ENCODE peak calls at places on chromosomes 16 and 17, in seven cellular contexts. F, L, O, Q, G, S and P are unnamed samples. For H3K4me1, the result is how much of the 10 kb centered on the place peaks cover.

GRCh38 chr17:61371606-61372005 is 28.0 kb upstream of the TBX2 start:
- DNase-seq in Q (no peak), O (no peak), F (no peak), L (no peak), S (no peak), G (no peak), P (no peak)

GRCh38 chr17:44903012-44903685 is 3.9 kb upstream of the EFTUD2 start:
- DNase-seq in S (no peak), O (no peak), Q (no peak), F (no peak), L (no peak), G (no peak), P (no peak)

GRCh38 chr17:59401725-59402124 is 70.3 kb downstream of the YPEL2 start:
- DNase-seq in F (no peak), G (no peak), Q (no peak), L (no peak), O (peak), S (no peak), P (no peak)

GRCh38 chr16:87369796-87370719 is 13.5 kb downstream of the FBXO31 start:
- DNase-seq in G (no peak), S (peak), L (no peak), Q (no peak), O (no peak), F (peak), P (no peak)

GRCh38 chr17:28973414-28973813 is 22.1 kb upstream of the PHF12 start:
- DNase-seq in G (no peak), F (peak), S (no peak), L (no peak), O (no peak), Q (no peak), P (no peak)

GRCh38 chr17:77615672-77616242 is 342.7 kb upstream of the TNRC6C start:
- DNase-seq in G (no peak), L (no peak), F (no peak), S (no peak), O (no peak), Q (no peak), P (no peak)

GRCh38 chr16:46695937-46696336 is 6.5 kb downstream of the ORC6 start:
- DNase-seq in Q (no peak), L (no peak), F (no peak), G (no peak), S (no peak), O (no peak), P (no peak)

GRCh38 chr17:82449883-82450356 is 632 bp downstream of the CYBC1 start:
- DNase-seq in Q (no peak), O (no peak), L (no peak), G (no peak), S (no peak), F (no peak), P (no peak)

GRCh38 chr16:85994492-85995433 is 95.8 kb downstream of the IRF8 start:
- DNase-seq in S (no peak), G (no peak), Q (no peak), F (no peak), O (no peak), L (no peak), P (no peak)

GRCh38 chr17:5526821-5527598 is 40.6 kb downstream of the MIS12 start:
- DNase-seq in F (peak), O (peak), S (peak), G (peak), L (peak), Q (no peak), P (peak)

GRCh38 chr17:76007850-76008165 is 7.2 kb downstream of the CDK3 start:
- DNase-seq in S (no peak), F (no peak), G (no peak), O (no peak), Q (no peak), L (no peak), P (no peak)

GRCh38 chr16:84758627-84759026 is 58.8 kb downstream of the USP10 start:
- DNase-seq in O (no peak), L (no peak), S (no peak), Q (no peak), F (peak), G (no peak), P (no peak)

GRCh38 chr17:238964-239259 is 57.5 kb upstream of the DOC2B start:
- DNase-seq in G (no peak), O (no peak), F (peak), Q (no peak), S (no peak), L (no peak), P (no peak)

GRCh38 chr17:36463916-36464764 is 22.3 kb upstream of the ZNHIT3 start:
- DNase-seq in O (peak), Q (peak), G (peak), F (peak), S (no peak), L (peak), P (no peak)

GRCh38 chr17:37301288-37301687 is 74.5 kb upstream of the C17orf78 start:
- DNase-seq in Q (no peak), F (no peak), G (no peak), L (no peak), S (peak), O (no peak), P (no peak)

GRCh38 chr16:86347090-86347489 is 163.2 kb upstream of the FOXF1 start:
- DNase-seq in G (no peak), S (no peak), F (no peak), O (no peak), L (no peak), Q (no peak), P (no peak)

GRCh38 chr17:77503916-77504651 is 363.3 kb downstream of the SEC14L1 start:
- DNase-seq in G (no peak), L (no peak), Q (no peak), O (no peak), F (no peak), S (no peak), P (no peak)

GRCh38 chr17:14871921-14872320 is 393.2 kb downstream of the PMP22 start:
- DNase-seq in G (no peak), S (no peak), L (no peak), Q (no peak), F (no peak), O (no peak), P (no peak)

GRCh38 chr17:62703269-62703775 is 75.9 kb downstream of the MRC2 start:
- DNase-seq in O (no peak), F (no peak), S (no peak), Q (peak), G (no peak), L (peak), P (no peak)

GRCh38 chr17:81966343-81967243 is 5.6 kb upstream of the NOTUM start:
- DNase-seq in Q (peak), L (no peak), F (peak), S (no peak), G (no peak), O (peak), P (no peak)

GRCh38 chr16:30340621-30341020 is 14.5 kb downstream of the CD2BP2 start:
- DNase-seq in L (no peak), Q (no peak), S (no peak), O (no peak), F (no peak), G (no peak), P (no peak)

GRCh38 chr17:59372138-59372751 is 40.8 kb downstream of the YPEL2 start:
- DNase-seq in G (no peak), L (peak), Q (no peak), S (peak), O (no peak), F (no peak), P (no peak)

GRCh38 chr16:87351320-87351698 is 32.3 kb downstream of the FBXO31 start:
- DNase-seq in Q (no peak), L (no peak), F (no peak), G (no peak), S (peak), O (no peak), P (no peak)

GRCh38 chr16:20905576-20905975 is 5.0 kb downstream of the LYRM1 start:
- DNase-seq in F (no peak), Q (no peak), L (no peak), S (no peak), G (no peak), O (no peak), P (no peak)

GRCh38 chr17:31211352-31212012 is 85.6 kb downstream of the OMG start:
- DNase-seq in Q (no peak), S (no peak), L (no peak), O (no peak), G (no peak), F (no peak), P (no peak)

GRCh38 chr17:83103200-83103937 is 24.0 kb downstream of the METRNL start:
- DNase-seq in F (no peak), G (peak), S (peak), O (no peak), Q (no peak), L (no peak), P (no peak)

GRCh38 chr17:51034800-51035199 is 85.9 kb downstream of the SPAG9 start:
- DNase-seq in O (no peak), F (no peak), Q (no peak), G (no peak), S (no peak), L (no peak), P (no peak)

GRCh38 chr17:51032850-51033249 is 87.8 kb downstream of the SPAG9 start:
- DNase-seq in F (no peak), G (no peak), Q (no peak), L (no peak), O (no peak), S (no peak), P (no peak)

GRCh38 chr17:51028176-51028863 is 92.3 kb downstream of the SPAG9 start:
- DNase-seq in F (no peak), O (no peak), S (no peak), L (no peak), G (no peak), Q (no peak), P (no peak)

GRCh38 chr17:51029568-51030463 is 90.9 kb downstream of the SPAG9 start:
- DNase-seq in F (no peak), S (no peak), G (no peak), O (no peak), L (no peak), Q (no peak), P (no peak)

DNA sequence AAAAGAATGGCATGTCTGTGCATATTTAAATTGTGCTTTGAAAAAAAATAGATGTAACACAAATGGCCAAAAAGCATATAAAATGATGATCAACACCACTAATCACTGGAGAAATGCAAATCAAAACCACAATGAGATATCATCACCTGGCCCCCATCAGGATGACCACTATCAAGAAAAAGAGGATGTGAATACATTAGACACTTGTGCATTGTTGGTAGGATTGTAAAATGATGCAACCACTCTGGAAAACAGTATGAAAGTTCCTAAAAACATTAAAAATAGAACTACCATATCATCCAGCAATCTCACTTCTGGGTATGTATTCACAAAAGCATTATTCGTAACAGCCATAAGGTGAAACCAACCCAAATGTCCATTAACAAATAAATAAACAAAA is 91.5 kb downstream of the SPAG9 start:
- DNase-seq in G (no peak), O (no peak), Q (no peak), F (no peak), S (no peak), L (no peak), P (no peak)
- H3K4me3 ChIP-seq in G (no peak), O (no peak), Q (no peak), F (peak), S (no peak), L (no peak), P (no peak)

DNA sequence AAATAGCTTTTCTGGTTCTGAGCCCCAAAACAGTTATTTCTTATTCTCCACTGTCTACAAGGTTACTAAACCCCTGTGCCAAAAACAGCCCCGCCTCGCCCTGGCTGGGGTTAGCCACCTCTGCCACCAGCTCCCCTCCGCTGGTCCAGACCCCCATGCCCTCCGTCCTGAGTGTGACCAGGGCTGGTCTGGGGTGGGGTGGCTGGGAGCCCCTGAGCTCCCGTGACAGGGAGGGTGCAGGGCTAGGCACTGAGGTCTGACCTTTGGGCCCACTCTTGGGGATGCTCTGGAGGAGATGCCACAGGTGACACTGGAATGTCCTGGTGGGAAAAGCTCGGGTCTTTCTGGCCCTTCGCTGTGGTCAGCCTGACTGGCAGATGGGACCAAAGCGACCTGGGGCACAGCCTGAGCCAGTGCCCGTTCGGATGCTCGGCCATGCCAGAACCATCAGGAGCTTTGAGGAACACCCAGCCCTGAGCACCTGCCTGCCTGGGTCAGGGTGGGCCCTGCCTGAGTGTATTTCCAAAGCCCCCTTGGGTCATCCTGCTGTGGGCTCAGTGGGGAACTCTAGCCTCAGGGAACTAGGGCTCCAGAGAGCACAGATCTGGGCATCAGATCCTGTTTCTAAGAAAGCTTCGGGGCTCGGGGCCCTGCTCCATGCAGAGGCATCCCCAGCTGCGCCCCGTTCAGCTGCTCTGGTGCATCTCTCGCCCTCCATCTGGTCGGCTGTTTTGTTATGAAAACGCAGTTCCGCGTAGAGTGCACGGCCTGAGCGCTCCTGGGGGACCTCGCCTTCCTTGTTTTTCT is 72.1 kb upstream of the GNG13 start:
- DNase-seq in Q (no peak), L (no peak), O (no peak), F (peak), G (no peak), S (no peak), P (no peak)
- H3K4me1 ChIP-seq in Q (under half), L (under half), O (under half), F (under half), G (under half), S (under half), P (under half)

GRCh38 chr17:40072481-40073346 is 9.9 kb downstream of the THRA start:
- DNase-seq in L (no peak), Q (peak), S (no peak), F (no peak), G (no peak), O (peak), P (no peak)

GRCh38 chr17:40071720-40072480 is 9.1 kb downstream of the THRA start:
- DNase-seq in L (peak), S (peak), F (peak), Q (peak), O (peak), G (no peak), P (peak)

GRCh38 chr17:40070644-40070894 is 7.8 kb downstream of the THRA start:
- DNase-seq in L (no peak), G (no peak), F (no peak), O (no peak), Q (no peak), S (peak), P (no peak)

GRCh38 chr17:40069751-40070643 is 7.2 kb downstream of the THRA start:
- DNase-seq in S (peak), O (no peak), L (peak), Q (peak), F (no peak), G (no peak), P (no peak)

DNA sequence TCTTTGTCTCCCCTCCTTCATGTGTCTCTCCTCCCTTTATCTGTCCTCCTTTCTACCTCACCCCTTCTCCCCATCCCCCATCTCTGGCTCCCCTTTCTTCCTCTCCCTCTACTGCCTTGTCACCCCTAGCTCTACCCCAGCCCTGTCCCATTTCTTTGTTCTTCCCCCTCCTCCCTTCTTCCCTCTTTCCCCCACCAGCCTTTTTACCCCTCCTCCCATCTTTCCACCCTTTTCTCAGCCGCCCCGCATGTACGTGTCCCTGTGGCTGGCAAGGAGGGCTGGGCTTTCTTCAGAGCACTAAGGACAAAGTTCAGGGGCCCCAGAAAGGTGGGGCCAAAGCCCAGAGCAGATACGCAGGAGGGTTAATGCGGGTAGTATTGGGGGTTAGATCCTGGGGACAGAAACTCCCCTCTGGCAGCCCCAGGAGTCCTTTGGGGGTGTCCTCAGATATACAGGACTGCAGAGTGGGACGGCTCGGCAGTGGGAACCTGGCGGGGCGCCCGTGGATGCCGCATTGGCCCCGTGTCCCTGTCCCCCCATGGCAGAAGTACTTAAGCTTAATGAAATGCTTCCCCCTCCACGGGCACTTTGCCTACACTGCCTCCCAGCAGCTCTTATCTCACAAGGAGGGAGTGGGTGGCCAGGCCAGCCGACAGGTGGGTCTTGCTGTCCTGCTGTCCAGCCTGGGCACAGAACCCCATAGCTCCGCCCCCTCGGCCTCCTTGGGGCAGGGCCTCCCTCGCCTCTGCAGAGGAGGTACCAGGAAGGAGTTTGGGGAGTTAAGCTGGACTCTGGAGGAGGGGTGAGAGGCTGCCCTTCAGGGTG is 8.3 kb downstream of the THRA start:
- DNase-seq in Q (peak), L (peak), F (peak), S (peak), G (no peak), O (no peak), P (no peak)
- H3K4me3 ChIP-seq in Q (peak), L (no peak), F (peak), S (peak), G (no peak), O (peak), P (peak)

GRCh38 chr17:79832211-79833109 is 6.8 kb downstream of the CBX4 start:
- DNase-seq in Q (no peak), L (no peak), G (no peak), F (peak), O (peak), S (no peak), P (no peak)

GRCh38 chr17:79833744-79834574 is 5.3 kb downstream of the CBX4 start:
- DNase-seq in Q (peak), S (no peak), F (no peak), G (no peak), O (no peak), L (no peak), P (no peak)

GRCh38 chr17:79834575-79835469 is 4.4 kb downstream of the CBX4 start:
- DNase-seq in L (no peak), Q (no peak), S (no peak), G (no peak), F (no peak), O (no peak), P (no peak)

GRCh38 chr17:79831367-79832210 is 7.7 kb downstream of the CBX4 start:
- DNase-seq in Q (peak), G (no peak), S (peak), O (peak), L (no peak), F (peak), P (no peak)

DNA sequence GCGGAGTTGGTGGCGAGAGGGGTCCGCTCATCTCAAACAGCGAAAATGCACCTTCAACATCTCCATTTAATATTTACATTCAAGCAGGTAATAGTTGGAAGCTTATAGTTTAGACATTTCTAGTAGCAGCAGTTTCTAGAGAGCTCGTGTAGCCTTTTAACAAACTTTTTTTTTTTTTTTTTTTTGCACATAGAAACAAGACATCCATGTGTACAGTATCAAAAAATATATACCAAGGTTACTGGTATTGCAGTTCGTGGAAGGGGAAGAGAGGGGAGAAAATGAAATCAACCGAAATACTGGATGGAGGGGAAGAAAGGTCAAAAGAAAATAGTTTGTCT is 6.2 kb downstream of the CBX4 start:
- DNase-seq in S (no peak), Q (no peak), L (no peak), F (no peak), G (no peak), O (no peak), P (no peak)
- H3K4me1 ChIP-seq in S (under half), Q (under half), L (under half), F (half or more), G (half or more), O (half or more), P (under half)

GRCh38 chr16:2007081-2007836 is 2.4 kb downstream of the ZNF598 start:
- DNase-seq in G (no peak), Q (no peak), O (no peak), L (no peak), F (no peak), S (no peak), P (no peak)
- H3K4me3 ChIP-seq in G (no peak), Q (no peak), O (peak), L (no peak), F (peak), S (peak), P (peak)

DNA sequence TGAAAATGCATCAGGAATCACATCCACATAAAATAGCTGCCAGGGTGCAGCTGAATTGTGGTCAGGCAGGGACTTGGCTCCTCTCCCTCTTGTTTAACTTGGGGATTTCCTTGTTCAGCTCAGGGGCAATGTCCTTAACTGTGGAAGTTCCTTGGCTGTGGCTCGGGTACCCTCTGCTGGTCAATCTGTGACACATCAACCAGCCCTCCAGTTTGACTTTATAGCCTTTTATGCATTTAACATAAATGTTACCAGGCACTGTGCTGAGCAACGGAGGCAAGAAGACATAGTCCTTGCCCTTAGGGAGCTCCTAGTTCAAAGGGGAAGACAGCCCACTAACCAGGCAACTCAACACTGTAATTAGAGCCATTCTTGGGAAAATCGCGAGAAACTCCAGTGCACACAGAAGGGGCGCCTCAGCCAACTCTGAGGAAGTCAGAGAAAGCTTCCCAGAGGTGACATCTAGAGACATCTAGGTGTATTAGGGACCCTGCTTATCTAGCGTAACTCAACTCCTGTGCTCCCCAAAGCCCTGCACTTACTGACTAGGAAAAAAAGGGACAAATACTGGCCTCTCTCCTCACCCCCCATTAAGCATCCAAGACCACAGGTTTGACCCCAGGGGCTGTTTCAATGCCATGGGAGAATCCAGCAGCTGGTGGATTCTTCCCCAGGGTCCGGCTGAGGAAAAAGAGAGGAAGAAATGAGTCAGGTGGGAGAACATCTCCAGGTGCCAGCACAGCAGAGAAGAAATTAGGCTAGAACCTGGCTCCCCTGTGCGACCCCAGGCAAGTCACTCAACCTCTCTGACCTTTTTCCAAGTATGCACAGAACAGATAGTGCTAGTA is 17.3 kb upstream of the EEF2K start:
- DNase-seq in F (peak), L (peak), S (peak), G (peak), Q (peak), O (peak), P (peak)
- H3K4me1 ChIP-seq in F (under half), L (under half), S (under half), G (under half), Q (under half), O (under half), P (under half)